ENCODE peak calls at places on chromosomes 2 and 18, in six cellular contexts. E, I, H, Y, D and G are unnamed samples.
A peak's percentile ranks its signal among the peaks of the same experiment; 100 is the strongest.

GRCh38 chr2:202344178-202344577 is 31.9 kb upstream of the BMPR2 start:
- DNase-seq in E (no peak), I (no peak), H (no peak), Y (peak; percentile 45), D (no peak), G (no peak)

GRCh38 chr2:36449943-36450392 is 94.4 kb downstream of the CRIM1 start:
- DNase-seq in E (no peak), I (no peak), H (no peak), Y (peak; percentile 58), D (no peak), G (no peak)

GRCh38 chr2:162256621-162257020 is 13.4 kb upstream of the FAP start:
- DNase-seq in E (no peak), I (no peak), H (no peak), Y (peak; percentile 37), D (no peak), G (no peak)

GRCh38 chr2:222861411-222862067 is 703 bp downstream of the ACSL3 start:
- DNase-seq in E (peak; percentile 76), I (no peak), H (peak; percentile 33), Y (no peak), D (no peak), G (peak; percentile 46)

GRCh38 chr18:61554946-61555361 is 221.7 kb downstream of the CDH20 start:
- DNase-seq in E (no peak), I (no peak), H (no peak), Y (peak; percentile 24), D (no peak), G (no peak)

GRCh38 chr18:33460681-33461080 is 20.2 kb upstream of the CCDC178 start:
- DNase-seq in E (no peak), I (no peak), H (no peak), Y (no peak), D (no peak), G (peak; percentile 61)

GRCh38 chr2:127681288-127681771 is 6.0 kb upstream of the LIMS2 start:
- DNase-seq in E (peak; percentile 90), I (no peak), H (no peak), Y (no peak), D (no peak), G (no peak)

GRCh38 chr2:217366246-217366645 is 506.4 kb upstream of the TNP1 start:
- DNase-seq in E (no peak), I (no peak), H (no peak), Y (no peak), D (no peak), G (no peak)

GRCh38 chr2:46239847-46240181 is 57.4 kb upstream of the EPAS1 start:
- DNase-seq in E (no peak), I (no peak), H (no peak), Y (no peak), D (no peak), G (no peak)

GRCh38 chr2:77652499-77652898 is 130.3 kb upstream of the LRRTM4 start:
- DNase-seq in E (no peak), I (no peak), H (no peak), Y (no peak), D (no peak), G (no peak)

GRCh38 chr2:140916410-140916809 is 1214.4 kb downstream of the LRP1B start:
- DNase-seq in E (no peak), I (no peak), H (no peak), Y (no peak), D (no peak), G (no peak)

GRCh38 chr2:70988726-70989648 is 5.7 kb downstream of the TEX261 start:
- DNase-seq in E (peak; percentile 48), I (no peak), H (no peak), Y (no peak), D (no peak), G (no peak)

GRCh38 chr2:165182029-165182428 is 21.8 kb downstream of the SCN3A start:
- DNase-seq in E (no peak), I (no peak), H (no peak), Y (no peak), D (no peak), G (no peak)

GRCh38 chr2:126571403-126571802 is 84.6 kb upstream of the GYPC start:
- DNase-seq in E (no peak), I (no peak), H (no peak), Y (no peak), D (no peak), G (no peak)

GRCh38 chr2:199928626-199929025 is 17.5 kb downstream of the C2orf69 start:
- DNase-seq in E (no peak), I (no peak), H (no peak), Y (no peak), D (no peak), G (no peak)

GRCh38 chr2:205763708-205764501 is 81.6 kb downstream of the NRP2 start:
- DNase-seq in E (peak; percentile 89), I (peak; percentile 67), H (peak; percentile 41), Y (peak; percentile 63), D (no peak), G (peak; percentile 70)

GRCh38 chr2:72915907-72916742 is 1.2 kb upstream of the EMX1 start:
- DNase-seq in E (peak; percentile 66), I (peak; percentile 68), H (no peak), Y (no peak), D (no peak), G (peak; percentile 57)

GRCh38 chr2:69163109-69163508 is 150.1 kb downstream of the ANTXR1 start:
- DNase-seq in E (no peak), I (peak; percentile 90), H (peak; percentile 35), Y (peak; percentile 88), D (no peak), G (no peak)

GRCh38 chr2:42339191-42339912 is 21.7 kb downstream of the COX7A2L start:
- DNase-seq in E (no peak), I (peak; percentile 42), H (no peak), Y (no peak), D (no peak), G (no peak)

GRCh38 chr2:162915858-162916257 is 77.3 kb upstream of the KCNH7 start:
- DNase-seq in E (no peak), I (no peak), H (no peak), Y (no peak), D (no peak), G (no peak)

GRCh38 chr2:4693266-4693665 is 989.9 kb downstream of the DCDC2C start:
- DNase-seq in E (no peak), I (no peak), H (no peak), Y (no peak), D (no peak), G (no peak)

GRCh38 chr2:69385443-69386151 is 1.4 kb downstream of the GFPT1 start:
- DNase-seq in E (no peak), I (peak; percentile 60), H (no peak), Y (peak; percentile 35), D (no peak), G (no peak)

DNA sequence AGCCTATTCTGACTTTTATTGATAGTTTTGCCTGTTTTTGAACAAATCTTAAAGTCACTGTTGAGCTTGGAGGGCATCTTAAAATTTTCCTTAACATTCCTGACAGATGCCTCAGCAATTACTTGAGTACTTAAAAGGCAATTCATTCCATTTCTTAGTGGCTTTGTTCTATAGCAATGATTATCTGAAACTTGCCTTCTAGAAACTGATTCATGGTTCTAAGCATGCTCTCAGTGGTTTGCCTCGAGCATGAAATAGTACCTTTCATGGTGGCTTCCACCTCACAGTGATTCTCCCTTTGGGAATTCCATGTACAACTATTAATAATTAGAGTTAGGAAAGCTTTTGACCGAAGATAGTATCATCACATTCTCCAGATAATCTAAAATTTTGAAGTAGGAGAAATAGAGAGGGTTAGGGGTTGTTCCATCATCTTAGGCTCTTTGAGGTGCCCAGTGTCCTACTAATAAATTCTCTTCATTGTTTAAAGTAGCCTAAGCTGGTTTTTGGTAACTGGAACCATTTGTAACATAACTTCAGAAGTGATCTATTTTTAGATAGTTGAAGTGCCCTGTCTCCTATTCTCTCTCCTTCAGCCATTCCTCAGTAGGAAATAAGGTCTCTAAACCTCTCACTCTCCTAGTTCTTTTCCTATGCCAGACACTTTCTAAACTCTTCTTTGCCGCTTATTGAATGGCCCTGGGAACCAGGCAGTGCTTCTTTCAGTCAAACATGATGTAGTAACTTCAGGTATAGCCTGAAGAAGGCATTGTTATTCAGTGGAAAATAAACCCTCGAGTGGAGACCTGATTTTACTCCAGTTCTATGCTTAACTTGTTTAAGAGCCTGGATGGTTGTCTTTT is 156.1 kb downstream of the HAUS1 start:
- DNase-seq in E (no peak), I (no peak), H (no peak), Y (peak; percentile 85), D (no peak), G (no peak)
- H3K4me1 ChIP-seq in E (peaks cover 31% of the 10 kb centered on the region), I (no peaks in the 10 kb centered on the region), H (peaks cover 45% of the 10 kb centered on the region), Y (peaks cover 17% of the 10 kb centered on the region), D (no peaks in the 10 kb centered on the region), G (peaks cover 61% of the 10 kb centered on the region)

GRCh38 chr2:229922449-229923386 is at the start of gene FBXO36:
- DNase-seq in E (no peak), I (peak; percentile 92), H (peak; percentile 90), Y (peak; percentile 54), D (peak; percentile 75), G (peak; percentile 54)

GRCh38 chr2:229920011-229920781 is 1.6 kb downstream of the TRIP12 start:
- DNase-seq in E (no peak), I (no peak), H (no peak), Y (no peak), D (no peak), G (peak; percentile 26)

GRCh38 chr2:229921892-229922448 is at the start of gene TRIP12:
- DNase-seq in E (peak; percentile 97), I (peak; percentile 97), H (peak; percentile 95), Y (peak; percentile 98), D (peak; percentile 75), G (peak; percentile 95)

GRCh38 chr2:229917793-229918192 is 4.0 kb downstream of the TRIP12 start:
- DNase-seq in E (no peak), I (no peak), H (no peak), Y (no peak), D (no peak), G (no peak)

DNA sequence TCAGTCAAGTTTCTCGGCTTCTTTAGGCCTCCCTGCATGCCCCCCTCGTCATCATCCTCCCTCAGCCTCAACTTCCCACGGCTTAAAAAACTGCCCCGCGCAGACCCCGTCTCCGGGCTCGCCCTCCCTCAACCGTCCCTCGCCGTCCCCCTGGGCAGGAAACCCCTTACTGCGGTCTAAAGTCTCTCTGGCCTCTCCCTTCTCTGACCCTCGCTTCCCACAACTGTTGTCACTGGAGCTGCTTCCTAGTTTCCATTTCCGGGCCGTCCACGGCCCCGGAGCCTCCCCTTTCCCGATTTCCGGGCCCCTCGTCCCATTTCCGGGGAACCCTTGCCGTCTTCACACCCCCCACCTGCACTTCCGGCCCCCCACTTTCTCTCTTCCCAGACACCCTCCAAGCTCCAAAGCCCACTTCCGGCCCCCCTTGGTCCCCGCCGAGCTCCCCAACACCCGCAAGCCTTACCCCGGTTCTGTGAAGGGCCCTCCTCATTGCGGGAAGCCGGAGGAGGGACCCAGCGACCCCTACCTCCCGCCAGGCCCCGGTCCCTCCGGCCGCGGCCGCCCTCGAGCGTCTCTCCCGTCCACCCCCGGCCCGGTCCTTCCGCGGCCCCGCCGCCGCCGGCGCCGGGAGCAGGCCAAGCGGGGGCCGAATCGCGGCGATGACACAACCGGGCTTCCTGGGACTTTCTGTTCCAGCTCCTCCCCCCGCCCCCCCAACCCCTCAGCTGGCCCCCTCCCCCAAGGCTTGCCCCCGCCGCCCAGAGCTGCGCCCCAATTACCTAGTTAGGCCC is 513 bp downstream of the TRIP12 start:
- DNase-seq in E (peak; percentile 88), I (peak; percentile 62), H (peak; percentile 76), Y (peak; percentile 58), D (peak; percentile 20), G (peak; percentile 71)
- TF ChIP-seq POLR2A in E (no peak), I (no peak), H (no peak), Y (peak; percentile 73), D (no peak), G (no peak)

GRCh38 chr2:170817999-170818293 is 1.3 kb downstream of the GAD1 start:
- DNase-seq in E (no peak), I (no peak), H (no peak), Y (no peak), D (no peak), G (no peak)
- H3K4me1 ChIP-seq in E (peaks cover 75% of the 10 kb centered on the region), I (peaks cover 42% of the 10 kb centered on the region), H (peaks cover 85% of the 10 kb centered on the region), Y (peaks cover 1% of the 10 kb centered on the region), D (peaks cover 70% of the 10 kb centered on the region), G (peaks cover 65% of the 10 kb centered on the region)

GRCh38 chr2:231662028-231662810 is 46.1 kb upstream of the PTMA start:
- DNase-seq in E (peak; percentile 98), I (peak; percentile 99), H (peak; percentile 95), Y (peak; percentile 95), D (peak; percentile 77), G (peak; percentile 95)
- TF ChIP-seq POLR2A in E (peak; percentile 66), I (peak; percentile 51), H (peak; percentile 71), Y (peak; percentile 60), D (peak; percentile 88), G (peak; percentile 84)